ENCODE peak calls at places on chromosomes 13 and 19, in five cellular contexts. J, V, H, Q and L are unnamed samples.

GRCh38 chr13:95354680-95355487 is 53.6 kb upstream of the ABCC4 start:
- DNase-seq in J (no peak), V (no peak), H (no peak), Q (no peak), L (no peak)

GRCh38 chr19:35135389-35135909 is 590 bp upstream of the LGI4 start:
- DNase-seq in V (peak), J (no peak), Q (no peak), H (peak), L (peak)

GRCh38 chr19:42512743-42513304 is 15.5 kb downstream of the CEACAM1 start:
- DNase-seq in V (no peak), J (no peak), H (no peak), Q (no peak), L (no peak)

GRCh38 chr13:30339721-30340366 is 32.5 kb upstream of the KATNAL1 start:
- DNase-seq in Q (no peak), H (no peak), J (no peak), V (no peak), L (no peak)

GRCh38 chr19:5801796-5802616 is 2.9 kb upstream of the NRTN start:
- DNase-seq in J (no peak), V (peak), Q (no peak), H (peak), L (no peak)

GRCh38 chr13:43303040-43303729 is 279.8 kb downstream of the DNAJC15 start:
- DNase-seq in J (no peak), H (no peak), Q (no peak), V (peak), L (no peak)

GRCh38 chr13:29886446-29886845 is 36.0 kb upstream of the UBL3 start:
- DNase-seq in H (no peak), V (no peak), Q (no peak), J (no peak), L (no peak)

GRCh38 chr19:9107375-9107774 is at the start of gene OR7G2:
- DNase-seq in J (no peak), H (no peak), Q (no peak), V (no peak), L (no peak)

GRCh38 chr19:29564574-29565005 is 38.8 kb downstream of the VSTM2B start:
- DNase-seq in H (no peak), Q (no peak), J (no peak), V (no peak), L (no peak)

GRCh38 chr13:46134961-46135522 is 30.2 kb upstream of the CPB2 start:
- DNase-seq in V (peak), H (no peak), J (no peak), Q (no peak), L (no peak)

DNA sequence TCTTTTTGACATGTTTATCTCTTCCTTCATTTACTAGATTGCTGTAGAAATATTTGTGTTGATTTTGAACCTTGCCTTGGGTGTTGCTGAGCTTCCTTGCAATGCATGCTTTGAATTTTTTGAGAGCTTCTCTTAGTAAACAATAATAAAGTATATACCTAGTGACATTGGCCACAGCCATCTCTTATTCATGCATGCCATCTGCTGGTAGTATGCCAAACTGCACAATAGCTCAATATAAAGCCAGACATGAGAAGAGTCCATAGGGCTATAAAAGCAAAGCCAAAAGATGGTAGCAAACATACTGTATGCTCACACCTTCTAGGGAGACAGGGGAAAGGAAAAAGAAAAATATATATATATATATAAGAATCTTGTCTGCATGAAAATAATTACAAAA is 18.9 kb upstream of the ZSCAN5A start:
- DNase-seq in Q (peak), V (peak), J (no peak), H (peak), L (no peak)
- TF ChIP-seq CTCF in Q (peak), V (peak), J (peak), H (peak), L (peak)

GRCh38 chr13:96984061-96984508 is 10.2 kb downstream of the OXGR1 start:
- DNase-seq in J (no peak), V (peak), H (no peak), Q (no peak), L (no peak)
- TF ChIP-seq CTCF in J (no peak), V (peak), H (peak), Q (no peak), L (no peak)

GRCh38 chr13:111156421-111156820 is 41.3 kb downstream of the ARHGEF7 start:
- DNase-seq in J (no peak), H (no peak), V (no peak), Q (no peak), L (no peak)

GRCh38 chr13:111152836-111153235 is 37.7 kb downstream of the ARHGEF7 start:
- DNase-seq in J (no peak), H (no peak), Q (no peak), V (no peak), L (no peak)

GRCh38 chr13:111153279-111153976 is 38.3 kb downstream of the ARHGEF7 start:
- DNase-seq in V (peak), Q (peak), H (peak), J (peak), L (peak)

GRCh38 chr13:111158136-111158805 is 43.2 kb downstream of the ARHGEF7 start:
- DNase-seq in V (no peak), J (no peak), H (no peak), Q (no peak), L (no peak)

GRCh38 chr13:111153977-111154332 is 38.8 kb downstream of the ARHGEF7 start:
- DNase-seq in Q (no peak), J (no peak), V (peak), H (peak), L (no peak)
- TF ChIP-seq CTCF in Q (peak), J (peak), V (no peak), H (no peak), L (no peak)

DNA sequence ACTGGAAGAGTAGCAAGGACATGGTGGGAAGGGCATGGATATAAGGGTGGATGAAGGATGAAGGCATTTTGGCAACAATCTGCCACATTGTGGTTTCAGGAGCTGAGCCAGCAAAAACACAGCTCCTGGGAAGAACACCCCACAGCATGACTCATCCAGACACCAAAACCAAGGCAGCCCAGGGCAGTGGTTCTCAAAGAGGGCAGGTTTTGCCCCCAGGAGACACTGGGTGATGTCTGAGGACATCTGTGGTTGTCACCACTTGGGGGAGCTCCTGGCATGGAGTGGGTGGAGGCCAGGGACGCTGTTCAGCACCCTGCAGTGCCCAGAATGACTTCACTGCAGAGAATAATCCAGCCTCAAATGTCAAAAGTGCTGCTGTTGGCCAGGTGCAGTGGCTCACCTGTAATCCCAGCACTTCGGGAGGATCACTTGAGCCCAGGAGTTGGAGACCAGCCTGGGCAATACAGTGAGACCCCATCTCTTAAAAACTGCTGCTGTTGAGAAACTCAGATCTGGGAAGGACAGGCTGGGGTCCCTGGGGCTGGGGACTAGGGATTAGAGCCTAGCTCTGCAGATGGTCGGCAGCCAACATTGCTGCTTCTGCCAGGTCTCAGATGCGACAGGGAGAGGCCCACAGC is 16.1 kb downstream of the ZFR2 start:
- DNase-seq in H (no peak), J (peak), V (no peak), Q (no peak), L (no peak)
- TF ChIP-seq CTCF in H (peak), J (no peak), V (no peak), Q (peak), L (no peak)